ENCODE peak calls at places on chromosome 22, in ten cellular contexts. H, K, U, J, X, D, Y, T, O and C are unnamed samples.

GRCh38 chr22:38864361-38865191 is 7.4 kb downstream of the CBX6 start:
- DNase-seq in T (no peak), D (no peak), J (no peak), U (peak), Y (no peak), K (no peak), H (no peak), X (no peak), O (peak), C (no peak)

GRCh38 chr22:17570851-17571631 is 7.7 kb downstream of the SLC25A18 start:
- DNase-seq in K (no peak), D (no peak), X (no peak), J (no peak), Y (no peak), U (peak), H (no peak), O (peak), T (peak), C (no peak)

GRCh38 chr22:21982338-21982965 is at the start of gene TOP3B:
- DNase-seq in U (peak), O (peak), D (peak), J (peak), T (peak), Y (no peak), H (peak), X (peak), K (peak), C (peak)

GRCh38 chr22:44682556-44683168 is 19.3 kb upstream of the PRR5 start:
- DNase-seq in Y (no peak), D (no peak), H (no peak), K (no peak), O (no peak), U (no peak), X (no peak), J (no peak), T (no peak), C (no peak)

GRCh38 chr22:30398685-30399680 is 2.2 kb downstream of the SEC14L2 start:
- DNase-seq in Y (no peak), H (no peak), K (no peak), T (no peak), U (no peak), O (no peak), J (no peak), X (no peak), D (no peak), C (no peak)

GRCh38 chr22:27867114-27867957 is 51.7 kb downstream of the PITPNB start:
- DNase-seq in T (no peak), X (no peak), Y (no peak), K (no peak), J (no peak), O (no peak), H (no peak), U (no peak), D (no peak), C (no peak)

GRCh38 chr22:38755155-38755910 is 465 bp downstream of the SUN2 start:
- DNase-seq in H (no peak), Y (no peak), O (peak), U (peak), D (no peak), T (peak), K (peak), X (peak), J (no peak), C (peak)

GRCh38 chr22:44616882-44617655 is 84.9 kb upstream of the PRR5 start:
- DNase-seq in H (no peak), K (no peak), D (no peak), O (no peak), Y (no peak), T (no peak), J (no peak), X (no peak), U (peak), C (no peak)

GRCh38 chr22:23915230-23915754 is 21.1 kb downstream of the MIF start:
- DNase-seq in Y (no peak), D (no peak), T (no peak), U (no peak), K (no peak), X (no peak), J (no peak), H (no peak), O (no peak), C (no peak)

GRCh38 chr22:23047265-23047664 is 23.1 kb upstream of the GNAZ start:
- DNase-seq in Y (no peak), U (peak), D (no peak), T (no peak), J (no peak), O (no peak), H (no peak), K (no peak), X (no peak), C (no peak)

GRCh38 chr22:23458663-23459541 is 121.2 kb downstream of the IGLL1 start:
- DNase-seq in T (no peak), Y (no peak), D (no peak), U (no peak), J (no peak), K (no peak), X (no peak), O (no peak), H (no peak), C (no peak)

GRCh38 chr22:37990862-37991261 is 6.5 kb upstream of the SOX10 start:
- DNase-seq in Y (no peak), J (no peak), K (no peak), D (no peak), U (no peak), X (no peak), T (no peak), O (no peak), H (no peak), C (no peak)

GRCh38 chr22:21026783-21027692 is 5.3 kb downstream of the SLC7A4 start:
- DNase-seq in K (no peak), D (no peak), T (no peak), O (no peak), U (no peak), X (no peak), Y (no peak), H (peak), J (no peak), C (no peak)

GRCh38 chr22:23529166-23530103 is 50.7 kb downstream of the IGLL1 start:
- DNase-seq in J (no peak), X (no peak), D (no peak), T (no peak), O (peak), Y (no peak), K (no peak), U (no peak), H (peak), C (no peak)

GRCh38 chr22:36192601-36193000 is 9.0 kb downstream of the APOL4 start:
- DNase-seq in X (no peak), D (no peak), T (no peak), H (no peak), J (no peak), U (no peak), K (no peak), O (no peak), Y (no peak), C (no peak)

GRCh38 chr22:42632096-42632495 is 8.3 kb downstream of the ATP5MGL start:
- DNase-seq in U (no peak), J (no peak), K (no peak), Y (no peak), H (peak), D (no peak), O (no peak), T (no peak), X (no peak), C (no peak)

GRCh38 chr22:45441158-45441557 is 27.7 kb downstream of the RIBC2 start:
- DNase-seq in O (no peak), H (peak), T (peak), Y (no peak), K (no peak), U (peak), D (peak), X (peak), J (no peak), C (no peak)

GRCh38 chr22:35352214-35353111 is 28.4 kb upstream of the HMOX1 start:
- DNase-seq in U (peak), J (peak), Y (no peak), K (peak), O (peak), D (peak), T (no peak), H (peak), X (no peak), C (no peak)